ENCODE peak calls at places on chromosomes 6 and 20, in five cellular contexts. F is fibroblast of lung, Q is endothelial cell of umbilical vein, A is Karpas-422, U is upper lobe of right lung. Z is an unnamed sample.

GRCh38 chr6:125507987-125508655 is 206.4 kb upstream of the HDDC2 start:
- DNase-seq in F (peak; percentile 19), Q (peak; percentile 6), A (peak; percentile 41), U (no peak), Z (no peak)

GRCh38 chr6:125700591-125701353 is 48.7 kb upstream of the HEY2 start:
- DNase-seq in F (no peak), Q (no peak), A (no peak), U (no peak), Z (no peak)

GRCh38 chr20:63682384-63683139 is 13.9 kb upstream of the TNFRSF6B start:
- DNase-seq in F (peak; percentile 95), Q (peak; percentile 92), A (no peak), U (peak; percentile 80), Z (peak; percentile 90)

GRCh38 chr6:106154326-106154725 is 68.2 kb downstream of the PRDM1 start:
- DNase-seq in F (no peak), Q (no peak), A (no peak), U (no peak), Z (no peak)

GRCh38 chr6:30940361-30941001 is at the start of gene MUCL3:
- DNase-seq in F (no peak), Q (no peak), A (no peak), U (no peak), Z (no peak)

GRCh38 chr6:156028310-156029131 is 572.9 kb upstream of the NOX3 start:
- DNase-seq in F (peak; percentile 5), Q (peak; percentile 31), A (no peak), U (no peak), Z (no peak)

GRCh38 chr6:56798163-56798562 is 155.5 kb upstream of the DST start:
- DNase-seq in F (peak; percentile 92), Q (no peak), A (peak; percentile 20), U (no peak), Z (no peak)

GRCh38 chr6:168637853-168638252 is 196.9 kb downstream of the SMOC2 start:
- DNase-seq in F (no peak), Q (no peak), A (no peak), U (no peak), Z (no peak)

GRCh38 chr6:80094017-80094416 is 12.5 kb upstream of the BCKDHB start:
- DNase-seq in F (peak; percentile 38), Q (peak; percentile 38), A (peak; percentile 71), U (no peak), Z (no peak)

GRCh38 chr6:136087986-136088385 is 162.1 kb downstream of the MTFR2 start:
- DNase-seq in F (peak; percentile 22), Q (no peak), A (no peak), U (no peak), Z (no peak)

GRCh38 chr20:49572857-49573256 is 4.9 kb upstream of the PTGIS start:
- DNase-seq in F (no peak), Q (peak; percentile 56), A (no peak), U (no peak), Z (peak; percentile 57)

GRCh38 chr6:68968301-68968649 is 333.2 kb downstream of the ADGRB3 start:
- DNase-seq in F (no peak), Q (no peak), A (no peak), U (no peak), Z (no peak)

GRCh38 chr6:149114167-149114566 is 203.3 kb upstream of the TAB2 start:
- DNase-seq in F (no peak), Q (no peak), A (no peak), U (no peak), Z (no peak)

GRCh38 chr6:42740725-42741124 is 5.2 kb downstream of the TBCC start:
- DNase-seq in F (no peak), Q (no peak), A (no peak), U (no peak), Z (no peak)

GRCh38 chr6:108176281-108177089 is 10.7 kb downstream of the NR2E1 start:
- DNase-seq in F (no peak), Q (no peak), A (no peak), U (no peak), Z (no peak)
- H3K4me3 ChIP-seq in F (no peak overlapping the region), Q (no peak overlapping the region), A (no peak overlapping the region), U (peak overlapping the region; percentile 31), Z (peak overlapping the region; percentile 24)

GRCh38 chr6:132257561-132257960 is 143.7 kb downstream of the MOXD1 start:
- DNase-seq in F (no peak), Q (no peak), A (no peak), U (no peak), Z (no peak)
- H3K27ac ChIP-seq in F (no peak overlapping the region), Q (no peak overlapping the region), A (no peak overlapping the region), U (no peak overlapping the region), Z (no peak overlapping the region)

GRCh38 chr20:45919951-45920794 is 8.2 kb upstream of the PLTP start:
- DNase-seq in F (peak; percentile 94), Q (peak; percentile 80), A (no peak), U (no peak), Z (no peak)

GRCh38 chr20:45920795-45921617 is 9.1 kb upstream of the PLTP start:
- DNase-seq in F (no peak), Q (no peak), A (no peak), U (no peak), Z (no peak)

GRCh38 chr20:45918182-45918737 is 6.3 kb upstream of the PLTP start:
- DNase-seq in F (peak; percentile 91), Q (peak; percentile 33), A (no peak), U (no peak), Z (no peak)

GRCh38 chr20:45918779-45919535 is 7.0 kb upstream of the PLTP start:
- DNase-seq in F (peak; percentile 44), Q (no peak), A (no peak), U (no peak), Z (no peak)

DNA sequence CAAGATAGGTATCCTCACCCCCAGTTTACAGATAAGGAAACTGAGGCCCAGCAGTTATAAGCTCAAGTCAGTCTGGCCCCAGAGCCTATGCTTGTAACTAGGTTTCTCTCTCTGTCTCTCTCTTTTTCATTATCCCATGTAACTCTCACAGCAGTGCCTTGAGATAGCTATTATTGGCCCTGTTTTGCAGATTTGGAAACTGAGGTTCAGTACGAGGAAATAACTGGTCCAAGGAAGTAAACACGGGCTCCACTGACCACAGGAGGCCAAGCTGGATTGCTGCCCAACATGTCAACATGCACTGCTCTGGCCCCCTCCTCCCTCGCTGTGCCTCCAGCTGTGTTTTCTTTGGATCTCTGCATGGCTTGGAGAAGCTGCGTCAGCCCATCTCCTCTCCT is 7.6 kb upstream of the PLTP start:
- DNase-seq in F (peak; percentile 97), Q (peak; percentile 94), A (no peak), U (no peak), Z (peak; percentile 85)
- H3K4me1 ChIP-seq in F (peaks cover 25% of the 10 kb centered on the region), Q (peaks cover 27% of the 10 kb centered on the region), A (peaks cover 1% of the 10 kb centered on the region), U (peaks cover 47% of the 10 kb centered on the region), Z (peaks cover 57% of the 10 kb centered on the region)

GRCh38 chr6:159983641-159984080 is 14.8 kb downstream of the IGF2R start:
- DNase-seq in F (no peak), Q (no peak), A (no peak), U (no peak), Z (no peak)

GRCh38 chr6:159981591-159982245 is 12.8 kb downstream of the IGF2R start:
- DNase-seq in F (peak; percentile 83), Q (peak; percentile 97), A (peak; percentile 51), U (no peak), Z (no peak)

GRCh38 chr6:159981171-159981571 is 12.3 kb downstream of the IGF2R start:
- DNase-seq in F (no peak), Q (peak; percentile 11), A (no peak), U (no peak), Z (no peak)

GRCh38 chr6:159984268-159984786 is 15.4 kb downstream of the IGF2R start:
- DNase-seq in F (peak; percentile 79), Q (no peak), A (no peak), U (no peak), Z (no peak)

DNA sequence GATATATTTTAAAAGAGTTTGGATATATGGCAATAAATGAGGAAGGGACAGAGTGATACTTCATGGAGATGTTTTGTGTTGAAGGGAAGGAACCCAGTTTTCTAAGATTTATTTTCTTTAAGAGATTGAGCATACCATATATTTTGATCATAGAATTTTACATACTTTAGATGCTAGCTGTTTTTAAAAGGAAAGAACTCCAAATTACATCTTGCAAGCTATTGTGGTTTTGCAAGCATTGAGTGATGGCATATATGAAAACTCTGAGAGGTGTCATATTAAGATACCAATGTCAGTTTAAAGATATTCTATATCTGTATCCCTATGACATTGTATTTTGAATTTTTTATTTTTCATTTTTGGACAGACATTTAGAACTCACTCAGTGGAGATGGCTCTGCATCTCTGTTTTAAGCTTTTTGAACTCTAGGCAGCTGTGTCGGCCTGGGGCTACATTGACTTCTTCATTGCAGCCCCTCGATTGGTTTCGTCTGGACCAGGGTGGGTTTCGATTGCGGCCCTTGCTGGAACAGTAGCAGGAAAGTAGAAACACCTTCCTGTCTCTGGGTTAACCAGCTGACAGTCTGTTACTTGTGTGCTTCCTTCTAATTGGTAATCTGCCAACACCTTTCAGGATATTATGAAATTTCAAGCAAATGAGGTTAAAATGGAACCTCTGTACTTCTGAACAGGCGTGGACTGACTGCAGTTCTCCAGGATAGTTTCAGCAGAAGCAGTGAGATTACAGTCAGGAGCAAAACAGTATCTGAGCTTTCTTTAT is 14.0 kb downstream of the IGF2R start:
- DNase-seq in F (peak; percentile 67), Q (peak; percentile 49), A (peak; percentile 52), U (no peak), Z (no peak)
- H3K4me3 ChIP-seq in F (no peak overlapping the region), Q (no peak overlapping the region), A (no peak overlapping the region), U (no peak overlapping the region), Z (no peak overlapping the region)

DNA sequence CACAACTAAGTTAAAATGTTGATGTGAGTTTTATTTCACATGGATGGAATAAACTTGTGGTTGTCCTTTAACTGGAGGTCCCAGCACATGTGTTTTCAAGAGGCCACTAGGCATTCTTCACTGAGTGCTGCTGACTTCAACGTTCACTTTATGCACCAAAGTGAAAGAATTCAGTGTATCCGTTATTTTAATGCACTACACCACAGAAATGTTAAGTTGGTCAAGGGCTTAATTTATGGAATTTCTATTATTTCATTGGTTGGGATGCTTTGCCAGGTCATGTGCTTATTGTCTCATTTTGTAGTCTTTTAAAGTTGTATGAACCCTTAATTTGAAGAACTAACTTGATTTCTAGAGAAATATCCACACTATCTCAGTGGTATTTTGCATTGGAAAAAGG is 106.4 kb downstream of the PPP1R14C start:
- DNase-seq in F (no peak), Q (no peak), A (no peak), U (no peak), Z (no peak)
- H3K27ac ChIP-seq in F (no peak overlapping the region), Q (no peak overlapping the region), A (no peak overlapping the region), U (no peak overlapping the region), Z (no peak overlapping the region)

DNA sequence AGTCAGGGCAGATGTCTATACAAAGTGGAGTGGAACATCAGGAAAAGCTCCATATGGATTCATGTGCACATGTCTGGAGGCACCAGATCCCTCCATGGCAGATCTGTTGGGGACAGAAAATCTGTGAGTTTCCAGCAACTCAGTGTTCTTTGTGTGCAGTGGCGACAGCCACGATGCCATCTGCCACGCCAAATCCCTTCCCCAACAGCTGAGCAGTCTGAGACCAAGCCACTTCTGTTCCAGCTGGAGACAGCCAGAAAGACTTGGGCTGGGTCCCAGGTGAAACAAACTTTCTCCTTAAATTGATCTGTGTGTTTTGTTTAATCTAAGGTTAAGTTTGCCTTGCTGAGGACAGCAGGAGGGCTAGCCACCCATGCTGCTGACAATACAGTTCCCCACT is 22.9 kb downstream of the FKBP1A start:
- DNase-seq in F (no peak), Q (no peak), A (no peak), U (no peak), Z (no peak)
- H3K4me1 ChIP-seq in F (peaks cover 18% of the 10 kb centered on the region), Q (peaks cover 56% of the 10 kb centered on the region), A (no peaks in the 10 kb centered on the region), U (peaks cover 29% of the 10 kb centered on the region), Z (no peaks in the 10 kb centered on the region)

Z was measured in right atrium auricular region.